ENCODE peak calls at places on chromosomes 1 and 21, in seven cellular contexts. U is tibial nerve, L is transverse colon, N is stomach, R is uterus, Z is adrenal gland, V is GM12878. K is an unnamed sample. For H3K4me1, the result is how much of the 10 kb centered on the place peaks cover.

GRCh38 chr1:159921251-159921650 is 4.1 kb downstream of the TAGLN2 start:
- DNase-seq in U (no peak), L (no peak), N (no peak), R (no peak), Z (no peak), V (peak), K (peak)

GRCh38 chr1:12556368-12556930 is 61.6 kb downstream of the DHRS3 start:
- DNase-seq in U (peak), L (peak), N (no peak), R (peak), Z (peak), V (no peak), K (no peak)

GRCh38 chr1:8042134-8042533 is 16.0 kb upstream of the ERRFI1 start:
- DNase-seq in U (no peak), L (no peak), N (no peak), R (no peak), Z (no peak), V (no peak), K (no peak)

GRCh38 chr1:56566994-56567393 is 12.4 kb downstream of the PLPP3 start:
- DNase-seq in U (no peak), L (no peak), N (no peak), R (no peak), Z (no peak), V (no peak), K (no peak)

GRCh38 chr1:236455242-236455641 is 61.2 kb downstream of the EDARADD start:
- DNase-seq in U (no peak), L (no peak), N (no peak), R (no peak), Z (no peak), V (no peak), K (no peak)

GRCh38 chr1:176692988-176693696 is 230.2 kb downstream of the PAPPA2 start:
- DNase-seq in U (no peak), L (no peak), N (no peak), R (no peak), Z (no peak), V (no peak), K (no peak)

GRCh38 chr1:211734791-211735190 is 59.4 kb upstream of the NEK2 start:
- DNase-seq in U (no peak), L (peak), N (peak), R (no peak), Z (no peak), V (no peak), K (no peak)

GRCh38 chr1:162210171-162210570 is 140.7 kb downstream of the NOS1AP start:
- DNase-seq in U (no peak), L (no peak), N (no peak), R (no peak), Z (no peak), V (no peak), K (no peak)

GRCh38 chr1:185402930-185403329 is 85.9 kb upstream of the IVNS1ABP start:
- DNase-seq in U (no peak), L (no peak), N (no peak), R (no peak), Z (no peak), V (no peak), K (no peak)

GRCh38 chr21:35428489-35428888 is 379.4 kb upstream of the RUNX1 start:
- DNase-seq in U (peak), L (no peak), N (no peak), R (no peak), Z (no peak), V (no peak), K (no peak)

GRCh38 chr1:189669846-189670245 is 807.8 kb downstream of the BRINP3 start:
- DNase-seq in U (no peak), L (no peak), N (no peak), R (no peak), Z (no peak), V (no peak), K (no peak)

GRCh38 chr1:11690669-11691301 is 725 bp upstream of the DRAXIN start:
- DNase-seq in U (no peak), L (no peak), N (no peak), R (no peak), Z (no peak), V (no peak), K (no peak)

GRCh38 chr1:153928245-153928644 is 5.5 kb upstream of the GATAD2B start:
- DNase-seq in U (no peak), L (no peak), N (no peak), R (no peak), Z (no peak), V (no peak), K (peak)

GRCh38 chr1:61588736-61589381 is 136.1 kb downstream of the TM2D1 start:
- DNase-seq in U (no peak), L (peak), N (peak), R (peak), Z (peak), V (peak), K (peak)

GRCh38 chr1:175307160-175307559 is 114.6 kb upstream of the KIAA0040 start:
- DNase-seq in U (no peak), L (no peak), N (no peak), R (no peak), Z (no peak), V (no peak), K (peak)

GRCh38 chr1:224340711-224341384 is 10.9 kb upstream of the NVL start:
- DNase-seq in U (no peak), L (peak), N (peak), R (no peak), Z (no peak), V (no peak), K (peak)

GRCh38 chr1:119987112-119987511 is 82.3 kb downstream of the NOTCH2 start:
- DNase-seq in U (no peak), L (no peak), N (no peak), R (peak), Z (peak), V (no peak), K (no peak)

GRCh38 chr1:218397752-218398339 is 52.7 kb downstream of the TGFB2 start:
- DNase-seq in U (no peak), L (no peak), N (no peak), R (no peak), Z (no peak), V (no peak), K (no peak)

GRCh38 chr1:228956864-228957263 is 221.6 kb downstream of the RHOU start:
- DNase-seq in U (no peak), L (no peak), N (no peak), R (no peak), Z (no peak), V (no peak), K (no peak)

GRCh38 chr1:3366181-3367051 is 88.0 kb upstream of the ARHGEF16 start:
- DNase-seq in U (peak), L (no peak), N (no peak), R (no peak), Z (no peak), V (no peak), K (no peak)

GRCh38 chr1:241499910-241500309 is 19.6 kb downstream of the FH start:
- DNase-seq in U (no peak), L (no peak), N (no peak), R (no peak), Z (no peak), V (no peak), K (no peak)

GRCh38 chr1:67748630-67749029 is 63.6 kb downstream of the GADD45A start:
- DNase-seq in U (no peak), L (no peak), N (no peak), R (no peak), Z (no peak), V (peak), K (no peak)

GRCh38 chr1:9413877-9414213 is 121.2 kb downstream of the SPSB1 start:
- DNase-seq in U (peak), L (peak), N (no peak), R (no peak), Z (no peak), V (no peak), K (peak)

GRCh38 chr1:212760126-212760823 is 31.3 kb downstream of the NSL1 start:
- DNase-seq in U (no peak), L (peak), N (no peak), R (no peak), Z (no peak), V (no peak), K (no peak)

GRCh38 chr1:168179411-168180147 is 817 bp downstream of the TIPRL start:
- DNase-seq in U (no peak), L (no peak), N (no peak), R (no peak), Z (no peak), V (no peak), K (no peak)

GRCh38 chr1:62841587-62842169 is 57.7 kb downstream of the ATG4C start:
- DNase-seq in U (peak), L (no peak), N (no peak), R (no peak), Z (no peak), V (peak), K (no peak)

DNA sequence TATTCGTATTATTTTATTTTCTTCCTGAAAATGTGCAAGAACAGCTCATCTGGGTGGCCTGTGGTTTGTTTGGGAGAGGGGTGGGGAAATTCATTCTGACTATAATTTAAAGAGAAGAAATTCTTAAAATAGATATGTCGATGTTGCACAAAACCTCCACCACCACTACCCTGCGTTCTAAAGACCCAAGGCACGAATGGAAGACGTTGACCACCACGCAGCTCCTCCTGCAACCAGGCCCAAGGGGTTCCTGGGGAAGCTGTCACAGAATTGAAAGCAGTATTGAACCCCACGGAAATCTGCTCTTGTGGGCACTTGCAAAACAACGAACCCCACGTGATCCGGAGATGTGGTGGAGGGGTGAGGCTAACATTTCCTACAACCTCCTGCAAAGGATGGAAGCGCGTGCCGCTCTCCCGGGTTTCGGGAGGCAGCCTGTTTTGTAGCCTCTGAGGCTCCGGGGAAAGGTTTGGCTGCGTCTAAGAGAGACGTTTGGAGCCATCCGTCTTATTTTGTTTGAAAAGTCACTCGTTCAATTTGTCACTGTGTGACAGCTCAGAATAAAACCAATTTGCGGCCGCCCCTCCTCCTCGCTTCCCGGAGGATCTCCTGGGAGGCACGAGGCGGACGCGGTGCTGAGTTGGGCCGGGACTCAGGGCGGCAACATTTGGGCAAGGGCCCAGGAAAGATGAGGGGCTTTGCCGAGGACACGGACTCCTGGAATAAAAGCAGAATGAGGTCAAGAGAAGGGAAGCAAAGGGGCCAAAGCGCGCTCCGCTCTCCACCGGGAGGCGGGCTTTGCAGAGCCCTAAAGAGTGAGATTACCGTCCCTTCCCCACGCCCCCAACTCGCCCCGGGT is 791 bp upstream of the HLX start:
- DNase-seq in U (peak), L (peak), N (no peak), R (no peak), Z (no peak), V (no peak), K (peak)
- TF ChIP-seq POLR2A in U (no peak), L (no peak), N (no peak), R (no peak), Z (no peak), V (no peak), K (no peak)

GRCh38 chr1:24932725-24933294 is 2.7 kb upstream of the RUNX3 start:
- DNase-seq in U (no peak), L (no peak), N (no peak), R (no peak), Z (no peak), V (no peak), K (no peak)
- H3K4me3 ChIP-seq in U (no peak), L (no peak), N (no peak), R (no peak), Z (no peak), V (no peak), K (no peak)

GRCh38 chr21:45317401-45318145 is 29.9 kb upstream of the POFUT2 start:
- DNase-seq in U (no peak), L (no peak), N (no peak), R (peak), Z (no peak), V (no peak), K (peak)
- H3K4me1 ChIP-seq in U (under half), L (under half), N (under half), R (under half), Z (under half), V (under half), K (under half)

GRCh38 chr1:226737819-226738420 is 1.2 kb downstream of the ITPKB start:
- DNase-seq in U (peak), L (peak), N (peak), R (peak), Z (peak), V (no peak), K (peak)
- TF ChIP-seq POLR2A in U (no peak), L (peak), N (no peak), R (no peak), Z (no peak), V (peak), K (no peak)

GRCh38 chr1:111927652-111928051 is 61.8 kb downstream of the KCND3 start:
- DNase-seq in U (no peak), L (no peak), N (no peak), R (no peak), Z (no peak), V (no peak), K (no peak)
- H3K4me3 ChIP-seq in U (no peak), L (no peak), N (no peak), R (no peak), Z (no peak), V (no peak), K (no peak)

DNA sequence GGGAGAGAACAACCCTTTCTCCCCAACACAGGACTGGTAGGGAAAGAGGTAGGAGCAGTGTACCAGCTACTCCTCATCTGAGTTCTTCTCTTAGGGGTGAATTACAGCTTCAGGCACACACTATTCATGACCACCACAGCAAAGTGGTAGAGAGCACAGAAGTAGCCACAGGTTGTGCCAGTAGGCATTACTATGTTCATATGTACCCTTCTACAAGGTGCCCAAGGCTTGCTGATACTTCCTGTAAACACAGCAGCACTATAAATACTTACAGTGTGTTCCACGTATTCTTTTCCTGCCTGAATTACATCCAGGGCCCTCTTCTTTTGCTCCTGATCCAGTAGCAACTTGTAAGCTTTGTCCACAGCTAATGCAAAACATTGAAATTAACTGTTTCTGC is 23.1 kb downstream of the DNAJC8 start:
- DNase-seq in U (no peak), L (no peak), N (no peak), R (no peak), Z (no peak), V (no peak), K (no peak)
- H3K4me1 ChIP-seq in U (under half), L (under half), N (under half), R (under half), Z (under half), V (under half), K (under half)

DNA sequence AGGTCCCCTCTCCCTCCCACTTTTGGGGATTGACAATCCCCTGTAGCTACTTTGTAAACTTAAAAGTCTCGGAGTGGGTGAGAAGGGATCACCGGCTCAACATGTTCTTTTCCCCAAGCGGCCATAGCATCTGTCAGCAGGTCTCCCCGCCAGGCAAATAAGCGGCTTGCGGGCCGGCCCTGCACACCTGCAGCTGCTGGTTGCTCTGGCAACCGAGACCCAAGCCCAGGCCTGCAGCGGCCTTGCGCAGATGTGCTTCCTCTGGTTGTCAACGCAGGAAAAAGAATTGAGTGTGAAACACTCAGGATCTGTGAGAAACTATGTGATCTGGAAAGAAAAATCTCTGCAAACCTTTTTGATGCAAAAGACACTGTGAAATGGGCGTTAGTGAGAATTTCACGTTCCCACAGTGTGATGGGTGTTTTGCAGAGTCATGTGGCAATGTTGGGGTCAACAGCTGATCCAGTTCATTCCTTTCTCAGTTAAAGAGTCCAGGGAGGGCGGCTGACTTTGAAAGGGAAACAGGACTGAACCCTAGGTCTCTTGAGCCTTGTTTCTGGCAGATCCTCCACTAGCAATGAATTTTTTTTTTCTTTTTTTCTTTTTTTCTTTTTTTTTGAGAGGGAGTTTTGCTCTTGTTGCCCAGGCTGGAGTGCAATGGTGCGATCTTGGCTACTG is 28.4 kb downstream of the TOMM20 start:
- DNase-seq in U (peak), L (no peak), N (no peak), R (no peak), Z (peak), V (peak), K (no peak)
- TF ChIP-seq POLR2A in U (no peak), L (no peak), N (no peak), R (no peak), Z (no peak), V (no peak), K (no peak)

GRCh38 chr1:198624648-198624980 is 14.2 kb upstream of the PTPRC start:
- DNase-seq in U (no peak), L (no peak), N (no peak), R (no peak), Z (no peak), V (no peak), K (no peak)

GRCh38 chr1:198630863-198631262 is 8.0 kb upstream of the PTPRC start:
- DNase-seq in U (no peak), L (no peak), N (no peak), R (no peak), Z (no peak), V (no peak), K (no peak)

GRCh38 chr1:198628064-198628455 is 10.8 kb upstream of the PTPRC start:
- DNase-seq in U (no peak), L (no peak), N (no peak), R (no peak), Z (no peak), V (no peak), K (no peak)

GRCh38 chr1:198629610-198630009 is 9.2 kb upstream of the PTPRC start:
- DNase-seq in U (no peak), L (no peak), N (no peak), R (no peak), Z (no peak), V (no peak), K (no peak)

DNA sequence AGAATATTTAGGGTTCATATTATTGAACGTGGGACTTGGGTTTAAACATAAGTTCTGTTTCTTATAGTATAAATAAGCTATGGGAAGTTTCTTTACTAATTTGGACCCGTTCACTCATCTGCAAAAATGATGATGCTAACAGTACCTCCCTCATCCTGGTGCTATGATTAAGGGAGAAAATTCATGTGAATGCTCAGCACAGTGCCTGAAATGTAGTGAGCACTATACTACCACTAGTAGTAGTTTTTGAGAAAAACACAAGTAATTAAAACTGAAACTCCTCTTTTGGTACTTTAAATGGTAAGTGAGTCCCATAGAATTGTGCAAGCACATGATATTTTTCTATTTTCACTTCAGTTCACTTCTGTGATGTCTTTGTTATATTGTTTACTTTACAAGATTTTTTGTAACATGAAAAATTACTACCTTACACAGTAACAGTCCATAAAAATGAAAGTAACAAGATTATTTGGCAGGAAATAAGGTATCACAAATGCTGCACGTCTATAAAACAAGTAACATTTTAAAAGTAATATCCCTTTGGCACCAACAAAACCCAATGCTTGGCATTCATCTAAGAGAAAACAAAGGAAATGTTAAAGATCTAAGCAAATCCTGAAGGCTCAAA is 11.3 kb upstream of the PTPRC start:
- DNase-seq in U (no peak), L (no peak), N (no peak), R (no peak), Z (no peak), V (no peak), K (no peak)
- H3K4me3 ChIP-seq in U (no peak), L (no peak), N (no peak), R (no peak), Z (no peak), V (no peak), K (no peak)

GRCh38 chr1:98783821-98784220 is 122.3 kb downstream of the SNX7 start:
- DNase-seq in U (no peak), L (no peak), N (no peak), R (peak), Z (no peak), V (no peak), K (no peak)
- H3K4me1 ChIP-seq in U (under half), L (under half), N (under half), R (under half), Z (under half), V (under half), K (under half)

GRCh38 chr1:27366411-27367159 is at the start of gene MAP3K6:
- DNase-seq in U (peak), L (peak), N (peak), R (peak), Z (peak), V (no peak), K (peak)
- TF ChIP-seq POLR2A in U (peak), L (peak), N (no peak), R (peak), Z (peak), V (no peak), K (peak)

K was measured in Peyer's patch.